ENCODE peak calls at places on chromosomes 3 and 15, in nine cellular contexts. Q is NAMALWA, G is fibroblast of lung, R is cardiac muscle cell, U is SW480, O is kidney glomerular epithelial cell, X is posterior vena cava, B is iris pigment epithelial cell, M is ureter. Y is an unnamed sample.

GRCh38 chr3:149547954-149548728 is 73.6 kb downstream of the TM4SF4 start:
- DNase-seq in Q (no peak), G (peak), R (no peak), U (no peak), O (peak), X (no peak), B (peak), M (no peak), Y (no peak)

GRCh38 chr3:42301446-42302175 is 35.6 kb upstream of the CCK start:
- DNase-seq in Q (no peak), G (no peak), R (no peak), U (no peak), O (no peak), X (no peak), B (no peak), M (no peak), Y (no peak)

GRCh38 chr15:75785771-75786563 is 57.3 kb upstream of the UBE2Q2 start:
- DNase-seq in Q (no peak), G (peak), R (peak), U (no peak), O (no peak), X (no peak), B (no peak), M (peak), Y (peak)

GRCh38 chr3:4999626-5000184 is 20.5 kb downstream of the BHLHE40 start:
- DNase-seq in Q (no peak), G (no peak), R (no peak), U (peak), O (no peak), X (no peak), B (no peak), M (peak), Y (no peak)

GRCh38 chr3:172321035-172321434 is 127.2 kb downstream of the GHSR start:
- DNase-seq in Q (peak), G (peak), R (no peak), U (peak), O (no peak), X (no peak), B (no peak), M (no peak), Y (no peak)

GRCh38 chr3:40070816-40071215 is 238.7 kb upstream of the EIF1B start:
- DNase-seq in Q (no peak), G (no peak), R (no peak), U (no peak), O (no peak), X (no peak), B (no peak), M (no peak), Y (no peak)

GRCh38 chr3:53566450-53567145 is 72.2 kb downstream of the CACNA1D start:
- DNase-seq in Q (no peak), G (no peak), R (no peak), U (no peak), O (no peak), X (no peak), B (no peak), M (no peak), Y (no peak)

GRCh38 chr15:22227411-22227810 is 147.1 kb downstream of the OR4M2 start:
- DNase-seq in Q (no peak), G (no peak), R (no peak), U (no peak), O (no peak), X (no peak), B (no peak), M (no peak), Y (no peak)

GRCh38 chr15:62119224-62119925 is 45.7 kb downstream of the C2CD4B start:
- DNase-seq in Q (no peak), G (peak), R (no peak), U (peak), O (peak), X (no peak), B (peak), M (no peak), Y (no peak)

GRCh38 chr15:38706956-38707355 is 142.3 kb upstream of the RASGRP1 start:
- DNase-seq in Q (no peak), G (no peak), R (no peak), U (no peak), O (no peak), X (no peak), B (no peak), M (no peak), Y (no peak)

GRCh38 chr15:84840741-84841429 is 23.7 kb downstream of the ALPK3 start:
- DNase-seq in Q (no peak), G (peak), R (peak), U (peak), O (peak), X (no peak), B (peak), M (no peak), Y (no peak)

GRCh38 chr3:39990532-39990931 is 181.1 kb downstream of the MYRIP start:
- DNase-seq in Q (peak), G (peak), R (peak), U (peak), O (peak), X (no peak), B (peak), M (no peak), Y (peak)

GRCh38 chr3:61250784-61251173 is 473 bp downstream of the FHIT start:
- DNase-seq in Q (peak), G (peak), R (no peak), U (peak), O (no peak), X (peak), B (no peak), M (peak), Y (peak)

GRCh38 chr15:100715571-100716455 is 113.4 kb downstream of the ASB7 start:
- DNase-seq in Q (no peak), G (peak), R (peak), U (no peak), O (no peak), X (no peak), B (no peak), M (peak), Y (peak)

GRCh38 chr3:195746751-195747150 is 26.0 kb downstream of the MUC20 start:
- DNase-seq in Q (no peak), G (no peak), R (no peak), U (no peak), O (no peak), X (no peak), B (no peak), M (no peak), Y (no peak)

GRCh38 chr15:31046759-31047359 is 54.7 kb downstream of the TRPM1 start:
- DNase-seq in Q (no peak), G (no peak), R (no peak), U (no peak), O (no peak), X (no peak), B (no peak), M (no peak), Y (no peak)

GRCh38 chr3:98791341-98792325 is 28.5 kb downstream of the ST3GAL6 start:
- DNase-seq in Q (no peak), G (no peak), R (no peak), U (peak), O (no peak), X (no peak), B (peak), M (no peak), Y (no peak)

GRCh38 chr3:39125837-39126500 is 18.5 kb downstream of the TTC21A start:
- DNase-seq in Q (no peak), G (no peak), R (no peak), U (peak), O (no peak), X (peak), B (peak), M (no peak), Y (no peak)

GRCh38 chr3:72115307-72115706 is 330.4 kb upstream of the PROK2 start:
- DNase-seq in Q (no peak), G (no peak), R (no peak), U (no peak), O (no peak), X (no peak), B (no peak), M (no peak), Y (no peak)

GRCh38 chr3:119187266-119187665 is 13.9 kb downstream of the UPK1B start:
- DNase-seq in Q (no peak), G (no peak), R (no peak), U (no peak), O (no peak), X (no peak), B (no peak), M (no peak), Y (no peak)

GRCh38 chr3:98906230-98906629 is 4.7 kb upstream of the DCBLD2 start:
- DNase-seq in Q (no peak), G (peak), R (no peak), U (no peak), O (peak), X (no peak), B (peak), M (no peak), Y (no peak)

GRCh38 chr3:191792580-191792979 is 331.6 kb downstream of the PYDC2 start:
- DNase-seq in Q (no peak), G (no peak), R (no peak), U (no peak), O (no peak), X (no peak), B (no peak), M (no peak), Y (no peak)

GRCh38 chr15:67296188-67296587 is 41.6 kb downstream of the IQCH start:
- DNase-seq in Q (no peak), G (no peak), R (peak), U (no peak), O (no peak), X (no peak), B (peak), M (no peak), Y (no peak)

GRCh38 chr15:100973351-100974034 is 54.3 kb downstream of the LRRK1 start:
- DNase-seq in Q (no peak), G (no peak), R (peak), U (no peak), O (no peak), X (no peak), B (no peak), M (no peak), Y (no peak)

GRCh38 chr3:141065841-141066592 is 14.9 kb downstream of the SPSB4 start:
- DNase-seq in Q (no peak), G (no peak), R (no peak), U (no peak), O (no peak), X (no peak), B (no peak), M (no peak), Y (no peak)

GRCh38 chr15:68674975-68675374 is 96.2 kb downstream of the CORO2B start:
- DNase-seq in Q (no peak), G (no peak), R (no peak), U (no peak), O (peak), X (no peak), B (peak), M (no peak), Y (peak)

GRCh38 chr15:87728998-87729397 is 527.5 kb downstream of the NTRK3 start:
- DNase-seq in Q (no peak), G (no peak), R (no peak), U (no peak), O (no peak), X (no peak), B (no peak), M (no peak), Y (no peak)

GRCh38 chr3:43865376-43865775 is 174.6 kb downstream of the ABHD5 start:
- DNase-seq in Q (no peak), G (no peak), R (no peak), U (no peak), O (no peak), X (no peak), B (no peak), M (no peak), Y (no peak)

GRCh38 chr15:72851586-72851985 is 68.0 kb upstream of the ADPGK start:
- DNase-seq in Q (no peak), G (no peak), R (no peak), U (no peak), O (no peak), X (no peak), B (no peak), M (no peak), Y (no peak)

GRCh38 chr15:60933914-60934885 is 294.9 kb downstream of the RORA start:
- DNase-seq in Q (no peak), G (no peak), R (no peak), U (peak), O (no peak), X (no peak), B (no peak), M (no peak), Y (no peak)